ENCODE peak calls at places on chromosomes 11 and 22, in five cellular contexts. F is upper lobe of left lung, D is K562, X is GM12878, H is HepG2. S is an unnamed sample.

GRCh38 chr22:42819412-42820069 is 37.5 kb downstream of the ARFGAP3 start:
- ATAC-seq in F (no peak), D (no peak), X (no peak), H (no peak), S (no peak)

GRCh38 chr11:113401718-113402117 is 14.1 kb downstream of the ANKK1 start:
- ATAC-seq in F (no peak), D (no peak), X (no peak), H (no peak), S (peak; percentile 35)

GRCh38 chr22:43101306-43101705 is 9.2 kb upstream of the BIK start:
- ATAC-seq in F (no peak), D (peak; percentile 75), X (no peak), H (no peak), S (no peak)

GRCh38 chr11:21783954-21784353 is 408.9 kb upstream of the ANO5 start:
- ATAC-seq in F (no peak), D (no peak), X (no peak), H (no peak), S (no peak)

GRCh38 chr22:30634477-30635233 is 926 bp upstream of the SLC35E4 start:
- ATAC-seq in F (peak; percentile 92), D (peak; percentile 84), X (peak; percentile 70), H (peak; percentile 71), S (peak; percentile 71)

GRCh38 chr11:130031945-130032344 is 29.3 kb upstream of the PRDM10 start:
- ATAC-seq in F (no peak), D (peak; percentile 25), X (no peak), H (peak; percentile 47), S (no peak)

GRCh38 chr22:32562396-32562795 is 87.8 kb downstream of the FBXO7 start:
- ATAC-seq in F (no peak), D (no peak), X (no peak), H (no peak), S (no peak)

GRCh38 chr11:73372371-73372993 is 3.7 kb upstream of the RELT start:
- ATAC-seq in F (no peak), D (no peak), X (no peak), H (peak; percentile 23), S (no peak)

GRCh38 chr11:123180166-123180565 is 14.9 kb downstream of the CLMP start:
- ATAC-seq in F (peak; percentile 63), D (no peak), X (no peak), H (no peak), S (no peak)

GRCh38 chr11:14288189-14288935 is 70.6 kb downstream of the RRAS2 start:
- ATAC-seq in F (no peak), D (no peak), X (no peak), H (no peak), S (peak; percentile 31)

GRCh38 chr22:26642465-26643367 is 14.7 kb upstream of the MIAT start:
- ATAC-seq in F (no peak), D (peak; percentile 52), X (peak; percentile 80), H (no peak), S (no peak)

GRCh38 chr22:46587492-46588278 is 32.5 kb upstream of the GRAMD4 start:
- ATAC-seq in F (no peak), D (no peak), X (peak; percentile 79), H (no peak), S (peak; percentile 31)

GRCh38 chr11:6927030-6927617 is 898 bp downstream of the ZNF215 start:
- ATAC-seq in F (peak; percentile 19), D (peak; percentile 10), X (peak; percentile 56), H (no peak), S (no peak)

GRCh38 chr22:28989035-28989464 is 72.6 kb downstream of the C22orf31 start:
- ATAC-seq in F (no peak), D (no peak), X (peak; percentile 58), H (no peak), S (no peak)

GRCh38 chr11:27388001-27388400 is 25.0 kb upstream of the CCDC34 start:
- ATAC-seq in F (no peak), D (peak; percentile 84), X (peak; percentile 70), H (no peak), S (no peak)

DNA sequence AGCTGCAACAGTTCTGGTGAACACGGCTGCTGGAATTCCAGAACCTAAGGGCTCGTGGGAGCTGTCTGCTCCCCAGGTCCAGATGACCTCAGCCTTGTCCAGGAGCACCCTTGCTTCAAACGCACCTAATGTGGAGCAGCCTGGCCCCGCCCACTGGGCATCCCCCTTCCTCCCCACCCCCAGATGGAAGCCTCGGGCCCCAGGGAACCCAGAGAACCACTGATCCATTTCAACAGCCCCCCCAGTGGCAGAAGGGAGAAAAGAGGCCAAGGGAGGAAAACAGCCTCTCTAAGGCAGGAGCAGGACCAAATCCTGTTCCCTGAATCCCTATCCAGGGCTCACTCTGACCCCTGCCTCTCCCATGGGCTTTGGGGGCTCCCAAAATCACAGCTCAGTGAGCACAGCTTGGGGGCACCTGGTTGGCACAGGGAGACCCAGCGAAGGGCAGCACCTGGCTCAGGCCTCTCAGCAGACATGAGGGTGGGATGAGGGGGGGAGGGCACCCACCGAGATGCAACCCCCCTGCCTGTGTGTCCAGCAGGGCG is 1.2 kb downstream of the CYTH4 start:
- ATAC-seq in F (no peak), D (no peak), X (peak; percentile 46), H (no peak), S (no peak)
- H3K4me3 ChIP-seq in F (peak overlapping the region; percentile 39), D (no peak overlapping the region), X (peak overlapping the region; percentile 69), H (no peak overlapping the region), S (no peak overlapping the region)

DNA sequence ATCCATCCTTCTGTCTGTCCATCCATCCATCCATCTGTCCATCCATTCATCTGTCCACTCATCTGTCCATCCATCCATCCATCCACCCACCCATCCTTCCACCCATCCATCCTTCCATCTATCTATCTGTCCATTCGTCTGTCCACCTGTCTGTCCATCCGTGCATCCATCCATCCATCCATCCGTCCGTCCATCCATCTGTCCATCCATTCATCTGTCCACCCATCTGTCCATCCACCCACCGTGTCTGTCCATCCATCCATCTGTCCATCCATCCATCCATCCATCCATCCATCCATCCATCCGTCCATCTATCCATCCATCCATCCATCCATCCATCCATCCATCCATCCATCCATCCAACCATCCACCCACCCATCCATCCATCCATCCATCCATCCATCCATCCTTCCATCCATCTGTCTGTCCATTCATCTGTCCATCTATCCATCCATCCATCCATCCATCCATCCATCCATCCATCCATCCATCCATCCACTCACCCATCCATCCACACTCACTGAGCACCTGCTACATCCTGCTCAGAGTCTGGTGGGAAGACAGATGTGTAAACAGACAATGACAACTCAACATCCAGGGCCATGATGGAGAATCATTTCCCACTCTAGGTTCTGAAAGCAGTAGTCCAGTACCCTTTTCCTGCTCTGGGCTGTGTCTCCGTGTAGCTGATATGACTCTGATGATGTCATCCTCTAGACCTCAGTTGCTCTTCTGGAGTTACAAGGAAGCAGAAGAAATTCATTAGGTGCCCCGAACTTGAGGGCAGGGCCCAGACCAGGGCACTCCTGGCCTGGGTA is 30.8 kb upstream of the MYEOV start:
- ATAC-seq in F (no peak), D (no peak), X (no peak), H (no peak), S (no peak)
- TF ChIP-seq POLR2AphosphoS5 in F (no peak), D (no peak), X (no peak), H (no peak), S (no peak)

DNA sequence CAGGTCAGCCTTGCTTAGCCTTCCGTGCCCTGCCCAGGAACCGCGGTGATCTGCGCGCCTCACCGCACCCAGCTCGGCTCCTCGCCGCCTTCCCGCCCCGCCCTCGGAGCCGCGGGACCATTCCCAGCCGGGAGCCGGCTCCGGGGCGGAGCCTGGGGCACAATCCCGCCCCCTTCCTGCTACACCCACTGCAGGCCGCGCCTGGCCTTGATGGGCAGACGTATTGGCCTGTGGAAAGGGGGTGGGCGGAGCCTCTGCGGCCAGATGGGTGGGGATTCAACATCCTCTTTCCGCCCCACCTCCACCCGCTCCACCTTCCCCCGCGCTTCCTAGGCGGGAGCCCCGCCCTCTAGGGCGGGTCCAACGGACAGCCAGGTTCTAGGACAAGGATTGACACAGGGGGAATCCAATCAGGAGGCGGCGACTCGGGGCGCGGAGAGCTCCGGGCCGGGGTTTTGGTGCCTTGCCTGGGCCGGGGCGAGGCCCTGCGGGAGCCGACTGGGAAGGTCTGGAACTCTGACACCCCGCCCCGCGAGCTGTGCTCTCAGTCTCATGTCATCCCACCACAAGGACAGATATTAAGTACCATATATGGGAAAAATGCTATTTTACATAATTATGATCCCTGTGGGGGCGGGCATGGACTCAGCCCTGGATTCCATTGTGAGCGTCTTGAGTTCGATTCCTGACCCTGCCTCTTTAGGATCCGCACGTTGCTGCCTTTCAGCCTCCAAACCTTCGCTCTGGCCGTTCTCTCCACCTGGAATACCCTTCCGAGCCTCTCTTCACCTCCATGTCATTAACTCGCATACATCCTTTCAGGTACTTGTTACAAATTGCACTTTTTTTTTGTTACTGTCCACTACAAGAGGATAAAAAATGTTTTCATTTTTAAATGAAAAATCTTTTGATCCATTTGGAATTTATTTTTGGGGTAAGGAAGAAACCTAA is at the start of gene MYH9:
- ATAC-seq in F (peak; percentile 99), D (peak; percentile 94), X (peak; percentile 79), H (peak; percentile 91), S (peak; percentile 91)
- TF ChIP-seq EP300 in F (no peak), D (no peak), X (no peak), H (no peak), S (no peak)

GRCh38 chr22:38336699-38337098 is 19.5 kb upstream of the CSNK1E start:
- ATAC-seq in F (no peak), D (no peak), X (no peak), H (no peak), S (no peak)
- H3K4me3 ChIP-seq in F (no peak overlapping the region), D (peak overlapping the region; percentile 45), X (peak overlapping the region; percentile 58), H (peak overlapping the region; percentile 50), S (no peak overlapping the region)

GRCh38 chr11:967995-968751 is 42.5 kb downstream of the AP2A2 start:
- ATAC-seq in F (no peak), D (no peak), X (no peak), H (no peak), S (no peak)
- TF ChIP-seq POLR2AphosphoS5 in F (no peak), D (no peak), X (no peak), H (no peak), S (no peak)

S was measured in gastroesophageal sphincter.